ENCODE peak calls at places on chromosome 18, in nine cellular contexts. Y is fibroblast of pulmonary artery, P is left ventricle myocardium inferior, A is neural crest cell, J is transverse colon, Z is upper lobe of right lung, G is endodermal cell, Q is psoas muscle, U is GM12865. X is an unnamed sample.
A peak's percentile ranks its signal among the peaks of the same experiment; 100 is the strongest.

GRCh38 chr18:34522627-34523026 is 187.5 kb upstream of the DTNA start:
- DNase-seq in Y (peak; percentile 0), P (no peak), A (no peak), J (no peak), Z (no peak), G (no peak), Q (no peak), U (no peak), X (no peak)

GRCh38 chr18:43785145-43785544 is 507.9 kb upstream of the SYT4 start:
- DNase-seq in Y (no peak), P (no peak), A (no peak), J (no peak), Z (no peak), G (no peak), Q (no peak), U (no peak), X (no peak)

GRCh38 chr18:37385846-37386435 is 179.7 kb downstream of the CELF4 start:
- DNase-seq in Y (peak; percentile 64), P (no peak), A (no peak), J (no peak), Z (no peak), G (no peak), Q (no peak), U (peak; percentile 51), X (no peak)

GRCh38 chr18:60413944-60414547 is 41.5 kb upstream of the MC4R start:
- DNase-seq in Y (peak; percentile 24), P (no peak), A (no peak), J (peak; percentile 14), Z (no peak), G (peak; percentile 79), Q (no peak), U (peak; percentile 29), X (no peak)

GRCh38 chr18:48151421-48152095 is 221.1 kb upstream of the SMAD2 start:
- DNase-seq in Y (no peak), P (no peak), A (no peak), J (peak; percentile 47), Z (no peak), G (peak; percentile 46), Q (no peak), U (no peak), X (no peak)

GRCh38 chr18:79323471-79323870 is 72.3 kb upstream of the NFATC1 start:
- DNase-seq in Y (no peak), P (no peak), A (no peak), J (no peak), Z (no peak), G (no peak), Q (no peak), U (no peak), X (no peak)

GRCh38 chr18:62420513-62421209 is 95.6 kb downstream of the TNFRSF11A start:
- DNase-seq in Y (peak; percentile 61), P (no peak), A (no peak), J (peak; percentile 62), Z (no peak), G (no peak), Q (no peak), U (peak; percentile 81), X (no peak)

GRCh38 chr18:12657048-12657848 is 659 bp downstream of the SPIRE1 start:
- DNase-seq in Y (peak; percentile 49), P (peak; percentile 58), A (peak; percentile 25), J (peak; percentile 23), Z (peak; percentile 81), G (peak; percentile 68), Q (peak; percentile 69), U (peak; percentile 40), X (no peak)

GRCh38 chr18:76923485-76924085 is 101.2 kb downstream of the ZNF236 start:
- DNase-seq in Y (peak; percentile 31), P (no peak), A (peak; percentile 41), J (peak; percentile 20), Z (no peak), G (peak; percentile 89), Q (no peak), U (peak; percentile 22), X (no peak)

GRCh38 chr18:12239426-12239825 is 14.7 kb upstream of the CIDEA start:
- DNase-seq in Y (no peak), P (no peak), A (no peak), J (no peak), Z (no peak), G (no peak), Q (no peak), U (no peak), X (no peak)

GRCh38 chr18:36199691-36200295 is 12.5 kb downstream of the MOCOS start:
- DNase-seq in Y (no peak), P (no peak), A (no peak), J (no peak), Z (no peak), G (no peak), Q (no peak), U (no peak), X (no peak)

GRCh38 chr18:37403100-37403781 is 162.4 kb downstream of the CELF4 start:
- DNase-seq in Y (peak; percentile 77), P (peak; percentile 46), A (no peak), J (no peak), Z (no peak), G (peak; percentile 74), Q (peak; percentile 68), U (no peak), X (no peak)

GRCh38 chr18:49561127-49561376 is 805 bp upstream of the LIPG start:
- DNase-seq in Y (no peak), P (no peak), A (no peak), J (no peak), Z (no peak), G (no peak), Q (no peak), U (no peak), X (no peak)

GRCh38 chr18:939167-939566 is 34.5 kb downstream of the ADCYAP1 start:
- DNase-seq in Y (no peak), P (no peak), A (no peak), J (no peak), Z (no peak), G (no peak), Q (no peak), U (no peak), X (no peak)

GRCh38 chr18:13756261-13756660 is 29.8 kb downstream of the RNMT start:
- DNase-seq in Y (no peak), P (peak; percentile 21), A (no peak), J (no peak), Z (no peak), G (no peak), Q (no peak), U (no peak), X (no peak)

GRCh38 chr18:71673954-71674353 is 870.2 kb downstream of the CBLN2 start:
- DNase-seq in Y (no peak), P (no peak), A (no peak), J (no peak), Z (no peak), G (no peak), Q (no peak), U (no peak), X (peak; percentile 73)

GRCh38 chr18:52392160-52392559 is 52.2 kb downstream of the DCC start:
- DNase-seq in Y (no peak), P (no peak), A (no peak), J (no peak), Z (no peak), G (no peak), Q (no peak), U (peak; percentile 70), X (no peak)

GRCh38 chr18:79484661-79485621 is 89.2 kb downstream of the NFATC1 start:
- DNase-seq in Y (peak; percentile 98), P (peak; percentile 30), A (no peak), J (peak; percentile 11), Z (peak; percentile 61), G (no peak), Q (peak; percentile 50), U (no peak), X (peak; percentile 98)

DNA sequence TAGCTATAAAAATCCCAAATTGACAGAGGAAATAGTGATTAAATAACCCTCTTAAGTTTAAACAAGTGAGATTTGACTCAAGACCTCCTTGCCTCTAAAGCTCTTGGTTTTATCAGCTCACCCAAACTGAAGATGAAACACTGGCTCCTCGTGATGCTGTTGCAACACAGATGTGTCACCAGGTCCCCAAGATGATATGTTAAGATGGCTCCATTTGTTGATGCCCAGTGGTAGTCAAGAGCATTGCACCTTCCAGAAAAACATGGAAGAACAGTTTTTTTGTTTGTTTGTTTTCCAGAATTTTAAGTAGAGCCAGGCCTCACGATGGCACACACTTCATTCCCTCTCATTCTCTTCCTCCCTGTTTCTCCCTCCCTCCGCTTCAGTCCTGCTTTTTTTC is 399.8 kb downstream of the TXNL1 start:
- DNase-seq in Y (no peak), P (no peak), A (no peak), J (no peak), Z (no peak), G (no peak), Q (no peak), U (no peak), X (no peak)
- TF ChIP-seq CTCF in Y (peak; percentile 15), P (no peak), A (peak; percentile 46), J (no peak), Z (no peak), G (peak; percentile 51), Q (no peak), U (peak; percentile 13), X (peak; percentile 25)

GRCh38 chr18:2564373-2564772 is 6.9 kb downstream of the METTL4 start:
- DNase-seq in Y (no peak), P (no peak), A (no peak), J (no peak), Z (no peak), G (no peak), Q (no peak), U (no peak), X (no peak)
- TF ChIP-seq CTCF in Y (no peak), P (no peak), A (no peak), J (no peak), Z (no peak), G (no peak), Q (no peak), U (no peak), X (no peak)

DNA sequence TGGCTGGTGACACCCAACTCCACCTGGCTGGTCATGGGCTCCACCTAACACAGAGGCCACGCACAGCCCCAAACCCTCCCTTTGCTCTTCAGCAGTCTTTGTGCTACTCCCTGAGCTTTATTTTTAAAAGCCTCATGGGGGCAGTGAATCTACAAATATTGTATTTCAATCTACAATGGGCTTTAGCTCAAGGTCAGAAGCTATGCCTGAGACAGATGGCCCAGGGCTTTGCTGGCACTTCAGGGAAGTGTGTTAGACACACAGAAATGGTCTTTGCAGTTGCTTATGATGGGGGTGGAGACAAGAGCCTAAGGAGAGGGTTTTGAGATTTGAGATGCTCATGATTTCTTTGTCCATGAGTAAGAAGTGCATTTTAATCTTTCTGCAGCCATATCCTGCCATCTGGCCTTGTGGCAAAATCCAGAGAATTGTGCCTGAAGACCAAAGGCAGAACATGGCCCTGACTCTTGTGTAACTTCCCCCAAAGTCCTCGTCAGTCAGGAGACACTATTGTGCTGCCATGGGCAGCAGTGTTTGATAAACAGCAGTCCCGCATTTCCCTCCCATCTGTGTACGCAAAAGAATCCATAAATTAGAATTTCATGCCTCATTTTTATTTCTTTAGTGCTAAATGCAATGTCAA is 92.6 kb downstream of the VAPA start:
- DNase-seq in Y (peak; percentile 59), P (no peak), A (no peak), J (no peak), Z (no peak), G (no peak), Q (no peak), U (no peak), X (no peak)
- TF ChIP-seq CTCF in Y (peak; percentile 34), P (peak; percentile 43), A (no peak), J (no peak), Z (peak; percentile 26), G (no peak), Q (peak; percentile 26), U (no peak), X (peak; percentile 77)

GRCh38 chr18:8069708-8070107 is 502.6 kb downstream of the PTPRM start:
- DNase-seq in Y (no peak), P (no peak), A (no peak), J (no peak), Z (no peak), G (no peak), Q (no peak), U (no peak), X (no peak)

GRCh38 chr18:8063733-8064132 is 496.6 kb downstream of the PTPRM start:
- DNase-seq in Y (no peak), P (no peak), A (no peak), J (no peak), Z (no peak), G (no peak), Q (no peak), U (no peak), X (no peak)
- TF ChIP-seq CTCF in Y (no peak), P (no peak), A (peak; percentile 38), J (no peak), Z (no peak), G (peak; percentile 60), Q (no peak), U (no peak), X (peak; percentile 43)

X was measured in chondrocyte.